ENCODE peak calls at places on chromosomes 6 and 20, in ten cellular contexts. I, R, N, T, E, A, D, U, F and W are unnamed samples.

GRCh38 chr6:7051780-7052440 is 55.9 kb upstream of the RREB1 start:
- DNase-seq in I (no peak), R (no peak), N (peak), T (no peak), E (no peak), A (peak), D (peak), U (no peak), F (peak), W (peak)

GRCh38 chr6:54935739-54936138 is 89.2 kb downstream of the FAM83B start:
- DNase-seq in I (no peak), R (no peak), N (no peak), T (peak), E (no peak), A (peak), D (no peak), U (peak), F (no peak), W (peak)

GRCh38 chr6:117169781-117170281 is 95.5 kb upstream of the VGLL2 start:
- DNase-seq in I (no peak), R (no peak), N (no peak), T (no peak), E (no peak), A (no peak), D (no peak), U (no peak), F (no peak), W (no peak)

GRCh38 chr6:98136333-98136732 is 698.0 kb upstream of the POU3F2 start:
- DNase-seq in I (no peak), R (no peak), N (peak), T (no peak), E (no peak), A (no peak), D (no peak), U (no peak), F (no peak), W (no peak)

GRCh38 chr6:68087399-68088133 is 547.5 kb upstream of the ADGRB3 start:
- DNase-seq in I (no peak), R (no peak), N (no peak), T (peak), E (no peak), A (no peak), D (no peak), U (no peak), F (no peak), W (peak)

GRCh38 chr6:27668442-27669275 is 195.8 kb upstream of the ZNF184 start:
- DNase-seq in I (peak), R (peak), N (peak), T (peak), E (no peak), A (peak), D (peak), U (peak), F (peak), W (peak)

GRCh38 chr6:128246472-128246871 is 273.9 kb downstream of the PTPRK start:
- DNase-seq in I (no peak), R (no peak), N (peak), T (no peak), E (no peak), A (no peak), D (no peak), U (no peak), F (no peak), W (no peak)

GRCh38 chr6:159979136-159979874 is 10.4 kb downstream of the IGF2R start:
- DNase-seq in I (peak), R (no peak), N (peak), T (peak), E (no peak), A (peak), D (peak), U (no peak), F (no peak), W (peak)

GRCh38 chr20:47929368-47930115 is 144.3 kb upstream of the SULF2 start:
- DNase-seq in I (no peak), R (no peak), N (peak), T (peak), E (peak), A (peak), D (no peak), U (peak), F (no peak), W (peak)

GRCh38 chr20:62201173-62202082 is 18.6 kb downstream of the MTG2 start:
- DNase-seq in I (peak), R (no peak), N (no peak), T (no peak), E (no peak), A (no peak), D (no peak), U (no peak), F (no peak), W (no peak)

GRCh38 chr20:50526403-50526989 is 16.3 kb downstream of the PTPN1 start:
- DNase-seq in I (no peak), R (no peak), N (no peak), T (no peak), E (no peak), A (no peak), D (no peak), U (no peak), F (no peak), W (no peak)

GRCh38 chr20:46013826-46014516 is 5.3 kb downstream of the MMP9 start:
- DNase-seq in I (peak), R (peak), N (peak), T (peak), E (peak), A (peak), D (peak), U (no peak), F (no peak), W (peak)

GRCh38 chr20:35447082-35447789 is 8.2 kb upstream of the CEP250 start:
- DNase-seq in I (peak), R (peak), N (peak), T (peak), E (peak), A (peak), D (peak), U (peak), F (peak), W (peak)

GRCh38 chr6:37441651-37442050 is 8.6 kb downstream of the CMTR1 start:
- DNase-seq in I (no peak), R (no peak), N (no peak), T (no peak), E (no peak), A (no peak), D (no peak), U (no peak), F (no peak), W (no peak)